ENCODE peak calls at places on chromosomes 1 and 21, in seven cellular contexts. L, P, Z, R, A, I and S are unnamed samples.

GRCh38 chr1:199422206-199422605 is 605.3 kb upstream of the NR5A2 start:
- DNase-seq in L (no peak), P (no peak), Z (no peak), R (peak; percentile 34), A (no peak), I (no peak), S (no peak)

GRCh38 chr1:170664828-170665617 is 1.1 kb downstream of the PRRX1 start:
- DNase-seq in L (no peak), P (no peak), Z (peak; percentile 44), R (no peak), A (no peak), I (no peak), S (no peak)

GRCh38 chr1:63004868-63005267 is 220.9 kb downstream of the ATG4C start:
- DNase-seq in L (no peak), P (no peak), Z (no peak), R (peak; percentile 30), A (no peak), I (no peak), S (no peak)

GRCh38 chr1:238673561-238673960 is 712.8 kb upstream of the CHRM3 start:
- DNase-seq in L (no peak), P (no peak), Z (no peak), R (no peak), A (no peak), I (no peak), S (no peak)

GRCh38 chr21:34606051-34606450 is 8.9 kb downstream of the RCAN1 start:
- DNase-seq in L (no peak), P (no peak), Z (no peak), R (no peak), A (no peak), I (no peak), S (no peak)

GRCh38 chr1:201369209-201369608 is 8.3 kb downstream of the TNNT2 start:
- DNase-seq in L (no peak), P (no peak), Z (no peak), R (no peak), A (no peak), I (no peak), S (no peak)

GRCh38 chr21:44398499-44398898 is 45.1 kb downstream of the TRPM2 start:
- DNase-seq in L (no peak), P (no peak), Z (no peak), R (peak; percentile 34), A (no peak), I (no peak), S (no peak)

GRCh38 chr1:11787251-11787803 is 18.4 kb downstream of the MTHFR start:
- DNase-seq in L (no peak), P (no peak), Z (peak; percentile 71), R (peak; percentile 55), A (peak; percentile 88), I (no peak), S (no peak)

GRCh38 chr1:19878637-19878985 is 3.6 kb upstream of the OTUD3 start:
- DNase-seq in L (no peak), P (no peak), Z (peak; percentile 74), R (no peak), A (no peak), I (no peak), S (no peak)

DNA sequence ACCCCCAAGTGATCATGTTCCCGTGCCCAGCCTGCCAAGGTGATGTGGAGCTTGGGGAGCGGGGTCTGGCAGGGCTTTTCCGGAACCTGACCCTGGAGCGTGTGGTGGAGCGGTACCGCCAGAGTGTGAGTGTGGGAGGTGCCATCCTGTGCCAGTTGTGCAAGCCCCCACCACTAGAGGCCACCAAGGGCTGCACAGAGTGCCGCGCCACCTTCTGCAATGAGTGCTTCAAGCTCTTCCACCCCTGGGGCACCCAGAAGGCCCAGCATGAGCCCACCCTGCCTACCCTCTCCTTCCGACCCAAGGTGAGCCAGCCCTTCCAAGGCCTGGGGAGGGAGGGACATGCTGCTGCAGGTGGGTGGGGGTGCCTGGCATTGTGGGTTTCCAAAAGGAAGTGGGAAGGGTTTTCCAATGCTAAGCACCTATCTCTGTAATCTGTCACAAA is 2.3 kb downstream of the TRIM46 start:
- DNase-seq in L (no peak), P (no peak), Z (peak; percentile 51), R (no peak), A (peak; percentile 77), I (no peak), S (no peak)
- TF ChIP-seq CTCF in L (no peak), P (no peak), Z (no peak), R (no peak), A (no peak), I (no peak), S (no peak)

GRCh38 chr1:38046884-38047602 is 450 bp upstream of the POU3F1 start:
- DNase-seq in L (peak; percentile 35), P (peak; percentile 77), Z (peak; percentile 83), R (peak; percentile 85), A (peak; percentile 90), I (peak; percentile 78), S (no peak)
- TF ChIP-seq CTCF in L (no peak), P (no peak), Z (no peak), R (no peak), A (no peak), I (no peak), S (no peak)

GRCh38 chr1:4595341-4596225 is 58.8 kb upstream of the AJAP1 start:
- DNase-seq in L (no peak), P (no peak), Z (peak; percentile 26), R (no peak), A (no peak), I (no peak), S (no peak)

GRCh38 chr1:4597020-4597419 is 57.4 kb upstream of the AJAP1 start:
- DNase-seq in L (no peak), P (no peak), Z (no peak), R (no peak), A (no peak), I (no peak), S (no peak)

GRCh38 chr1:4596486-4596885 is 57.9 kb upstream of the AJAP1 start:
- DNase-seq in L (no peak), P (no peak), Z (peak; percentile 35), R (no peak), A (no peak), I (no peak), S (no peak)

GRCh38 chr1:4593106-4593505 is 61.3 kb upstream of the AJAP1 start:
- DNase-seq in L (no peak), P (no peak), Z (peak; percentile 31), R (no peak), A (no peak), I (no peak), S (no peak)

DNA sequence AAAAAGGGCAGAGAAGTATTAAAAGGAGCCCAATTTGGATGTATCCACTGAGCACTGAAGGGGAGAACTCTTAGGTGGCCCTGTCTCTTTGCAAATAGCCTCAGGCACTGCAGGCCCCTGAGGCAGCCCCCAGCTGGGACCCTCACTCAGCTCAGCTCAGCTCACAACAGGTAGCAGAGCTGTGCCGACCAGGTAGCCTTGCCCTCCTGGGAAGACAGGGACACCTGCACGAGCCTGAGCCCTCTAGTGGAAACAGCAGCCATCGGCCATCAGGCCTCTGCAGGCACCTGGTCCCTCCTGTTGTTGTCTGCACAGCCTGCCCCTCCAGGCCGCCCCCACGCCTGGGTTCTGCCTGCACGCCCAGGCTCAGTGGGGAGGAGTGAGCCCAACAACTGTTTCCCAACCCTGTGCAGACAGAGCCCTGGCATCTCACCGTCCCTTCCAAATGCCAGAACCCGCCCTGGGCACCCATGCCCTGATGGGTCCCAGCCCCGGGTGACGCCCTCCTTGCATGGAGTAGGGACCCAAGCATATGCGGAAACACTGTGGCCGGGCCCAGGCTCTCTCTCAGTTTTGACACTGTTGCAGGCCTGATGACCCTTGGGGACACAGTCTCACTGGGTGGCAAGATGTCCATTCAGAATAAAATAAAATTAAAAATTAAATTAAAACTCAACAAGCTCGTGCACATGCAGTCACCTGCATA is 60.0 kb upstream of the AJAP1 start:
- DNase-seq in L (no peak), P (no peak), Z (peak; percentile 39), R (peak; percentile 15), A (no peak), I (no peak), S (no peak)
- TF ChIP-seq CTCF in L (no peak), P (no peak), Z (no peak), R (no peak), A (no peak), I (no peak), S (no peak)

DNA sequence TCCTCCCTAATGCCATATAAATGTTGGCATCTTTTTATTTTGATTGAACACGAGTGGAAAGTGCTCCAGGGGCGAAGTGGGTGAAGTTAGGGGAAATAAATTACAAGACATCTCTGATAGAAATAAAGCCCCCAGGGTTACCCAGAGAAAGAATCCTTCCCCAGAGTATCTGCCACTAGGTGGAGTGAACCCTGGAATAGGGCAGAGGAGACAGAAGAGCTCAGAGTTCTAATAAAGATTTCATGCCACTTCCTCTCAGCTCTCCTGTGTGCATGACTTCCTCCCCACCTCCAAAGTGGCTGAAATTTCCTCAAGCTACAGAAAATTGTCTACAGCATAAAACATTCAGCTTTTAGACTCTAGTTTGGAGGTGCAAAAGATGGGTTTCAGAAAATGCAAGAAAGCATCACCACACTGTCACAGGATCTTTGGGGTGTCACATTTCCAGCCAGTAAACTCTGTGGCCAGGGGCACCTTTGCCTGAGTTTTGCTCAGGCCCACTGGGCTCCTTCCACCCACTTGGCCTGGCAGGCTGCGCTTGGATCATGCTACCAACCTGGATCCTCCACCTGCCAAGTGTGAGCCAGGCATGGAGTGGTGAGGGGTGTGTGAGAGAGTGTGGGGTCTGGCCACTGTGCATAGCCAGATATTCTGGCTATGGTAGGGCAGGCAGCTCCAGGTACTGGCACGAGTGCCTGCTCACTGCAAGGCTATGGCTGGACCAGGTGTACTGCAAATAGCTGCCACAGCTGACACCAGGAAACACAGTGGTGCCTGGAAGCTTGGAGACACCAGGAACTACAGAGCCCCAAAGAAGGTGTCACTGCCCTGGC is 208.8 kb upstream of the USP25 start:
- DNase-seq in L (no peak), P (no peak), Z (no peak), R (peak; percentile 4), A (no peak), I (no peak), S (no peak)
- TF ChIP-seq CTCF in L (peak; percentile 26), P (peak; percentile 42), Z (no peak), R (no peak), A (peak; percentile 33), I (no peak), S (no peak)